ENCODE peak calls at places on chromosome 19, in seven cellular contexts. C, S, O, Z, T, I and R are unnamed samples. For H3K36me3, the result is how much of the 10 kb centered on the place peaks cover.

GRCh38 chr19:36973844-36974195 is 57.7 kb downstream of the ZNF568 start:
- DNase-seq in I (no peak), Z (no peak), S (no peak), O (no peak), C (no peak), T (no peak), R (no peak)

GRCh38 chr19:54062643-54063042 is 1.1 kb downstream of the VSTM1 start:
- DNase-seq in S (no peak), C (no peak), T (no peak), O (no peak), Z (no peak), I (no peak), R (no peak)

GRCh38 chr19:51219307-51219706 is 5.6 kb upstream of the CD33 start:
- DNase-seq in I (no peak), C (no peak), Z (no peak), S (no peak), O (no peak), T (no peak), R (no peak)

GRCh38 chr19:6030214-6030507 is 52.2 kb upstream of the RANBP3 start:
- DNase-seq in O (no peak), Z (no peak), S (no peak), C (no peak), I (no peak), T (no peak), R (no peak)

GRCh38 chr19:47691090-47691489 is 22.1 kb upstream of the EHD2 start:
- DNase-seq in I (no peak), O (no peak), S (no peak), C (no peak), T (no peak), Z (no peak), R (no peak)

GRCh38 chr19:27962260-27962659 is 1250.7 kb downstream of the UQCRFS1 start:
- DNase-seq in Z (no peak), T (no peak), S (peak), O (no peak), I (no peak), C (no peak), R (no peak)

GRCh38 chr19:50419580-50420035 is 870 bp downstream of the SPIB start:
- DNase-seq in O (peak), I (peak), Z (no peak), C (no peak), T (no peak), S (peak), R (no peak)

GRCh38 chr19:8806661-8807060 is 25.4 kb downstream of the ZNF558 start:
- DNase-seq in C (no peak), T (no peak), Z (no peak), O (no peak), S (no peak), I (no peak), R (no peak)

GRCh38 chr19:2053601-2054389 is 2.8 kb upstream of the MKNK2 start:
- DNase-seq in S (no peak), C (no peak), O (no peak), T (no peak), Z (no peak), I (no peak), R (no peak)

GRCh38 chr19:41334793-41335192 is 18.9 kb downstream of the TGFB1 start:
- DNase-seq in T (no peak), Z (no peak), O (no peak), C (no peak), S (no peak), I (no peak), R (no peak)

GRCh38 chr19:1819211-1819975 is 7.3 kb upstream of the ATP8B3 start:
- DNase-seq in I (no peak), S (no peak), Z (no peak), C (no peak), T (no peak), O (no peak), R (no peak)

GRCh38 chr19:3100331-3100730 is 6.2 kb downstream of the GNA11 start:
- DNase-seq in T (no peak), O (no peak), Z (no peak), S (no peak), I (no peak), C (no peak), R (no peak)

GRCh38 chr19:31344403-31344802 is 4.8 kb downstream of the TSHZ3 start:
- DNase-seq in T (no peak), O (peak), I (no peak), Z (no peak), S (peak), C (no peak), R (no peak)

GRCh38 chr19:50377051-50377441 is 789 bp downstream of the NR1H2 start:
- DNase-seq in Z (no peak), O (peak), I (peak), C (no peak), T (peak), S (peak), R (no peak)

GRCh38 chr19:56141416-56141992 is 417 bp downstream of the ZNF444 start:
- DNase-seq in T (no peak), Z (no peak), O (no peak), C (no peak), I (peak), S (peak), R (no peak)

GRCh38 chr19:18850560-18851375 is 19.0 kb downstream of the UPF1 start:
- DNase-seq in T (no peak), I (no peak), Z (no peak), C (no peak), S (no peak), O (no peak), R (no peak)

GRCh38 chr19:3899531-3900294 is 19.2 kb downstream of the ATCAY start:
- DNase-seq in S (no peak), Z (no peak), C (no peak), I (no peak), T (no peak), O (no peak), R (no peak)

GRCh38 chr19:5952193-5953033 is 25.5 kb downstream of the RANBP3 start:
- DNase-seq in C (no peak), S (no peak), Z (no peak), O (no peak), T (no peak), I (no peak), R (no peak)

GRCh38 chr19:32333227-32333626 is 12.2 kb upstream of the ZNF507 start:
- DNase-seq in Z (no peak), S (no peak), C (no peak), O (no peak), T (no peak), I (no peak), R (no peak)

GRCh38 chr19:47363758-47364529 is 14.8 kb downstream of the DHX34 start:
- DNase-seq in T (no peak), C (no peak), Z (no peak), S (peak), I (no peak), O (peak), R (no peak)

GRCh38 chr19:20038358-20039202 is 725 bp downstream of the ZNF682 start:
- DNase-seq in I (peak), C (no peak), S (no peak), O (no peak), Z (no peak), T (no peak), R (no peak)

GRCh38 chr19:31818740-31819228 is 469.5 kb upstream of the TSHZ3 start:
- DNase-seq in Z (no peak), S (peak), O (no peak), T (no peak), I (no peak), C (no peak), R (no peak)

GRCh38 chr19:17406887-17407196 is 1.4 kb upstream of the BST2 start:
- DNase-seq in I (peak), O (no peak), T (no peak), S (no peak), C (no peak), Z (no peak), R (no peak)

GRCh38 chr19:5434970-5435641 is 20.1 kb upstream of the ZNRF4 start:
- DNase-seq in S (no peak), C (no peak), I (no peak), Z (no peak), O (no peak), T (peak), R (peak)

GRCh38 chr19:38508507-38508906 is 75.0 kb downstream of the RYR1 start:
- DNase-seq in Z (no peak), S (no peak), I (no peak), T (no peak), O (no peak), C (no peak), R (no peak)

GRCh38 chr19:57362997-57363705 is at the start of the genes TRAPPC2B and ZNF547:
- DNase-seq in T (peak), S (peak), I (peak), Z (peak), C (peak), O (peak), R (peak)

GRCh38 chr19:9991425-9992191 is 18.7 kb downstream of the COL5A3 start:
- DNase-seq in C (no peak), T (no peak), I (no peak), S (no peak), Z (no peak), O (no peak), R (no peak)

GRCh38 chr19:48713864-48714755 is 5.4 kb downstream of the MAMSTR start:
- DNase-seq in T (peak), O (peak), I (peak), C (peak), Z (peak), S (peak), R (peak)

GRCh38 chr19:28843771-28844492 is 369.0 kb downstream of the UQCRFS1 start:
- DNase-seq in I (no peak), Z (no peak), S (no peak), O (no peak), C (no peak), T (no peak), R (no peak)

GRCh38 chr19:39704181-39705044 is at the start of gene LGALS14:
- DNase-seq in S (no peak), T (no peak), I (peak), Z (no peak), O (no peak), C (no peak), R (no peak)

GRCh38 chr19:53102701-53103140 is 501 bp downstream of the ZNF160 start:
- DNase-seq in S (peak), I (peak), O (peak), C (no peak), Z (no peak), T (no peak), R (no peak)

GRCh38 chr19:18775586-18776287 is 15.4 kb downstream of the COMP start:
- DNase-seq in T (no peak), S (no peak), Z (no peak), C (no peak), I (no peak), O (no peak), R (no peak)

GRCh38 chr19:41000310-41000737 is 9.2 kb downstream of the CYP2B6 start:
- DNase-seq in I (no peak), C (no peak), Z (no peak), T (peak), S (no peak), O (no peak), R (no peak)

GRCh38 chr19:18292810-18293641 is 11.6 kb upstream of the JUND start:
- DNase-seq in S (peak), O (peak), I (peak), Z (peak), C (no peak), T (peak), R (no peak)

GRCh38 chr19:8302734-8303133 is 5.4 kb downstream of the CD320 start:
- DNase-seq in Z (no peak), I (no peak), C (no peak), S (no peak), T (no peak), O (no peak), R (no peak)

GRCh38 chr19:12937243-12938053 is 961 bp upstream of the CALR start:
- DNase-seq in O (peak), Z (no peak), T (no peak), C (peak), I (peak), S (peak), R (no peak)

GRCh38 chr19:58571575-58571947 is 1.6 kb downstream of the MZF1 start:
- DNase-seq in Z (peak), S (no peak), T (no peak), O (no peak), I (no peak), C (no peak), R (no peak)

GRCh38 chr19:13022859-13023636 is 27.8 kb downstream of the NFIX start:
- DNase-seq in I (no peak), O (peak), Z (peak), S (peak), T (no peak), C (peak), R (no peak)

GRCh38 chr19:34313188-34313587 is 51.8 kb upstream of the GPI start:
- DNase-seq in S (no peak), T (no peak), C (no peak), O (no peak), Z (no peak), I (no peak), R (no peak)

GRCh38 chr19:15555759-15556633 is 47.7 kb downstream of the CYP4F22 start:
- DNase-seq in I (peak), T (peak), S (peak), Z (peak), C (peak), O (peak), R (peak)
- H3K4me3 ChIP-seq in I (peak), T (peak), S (peak), Z (no peak), C (peak), O (no peak), R (no peak)

GRCh38 chr19:43562211-43562697 is 13.1 kb downstream of the XRCC1 start:
- DNase-seq in I (no peak), T (no peak), Z (no peak), S (no peak), O (no peak), C (no peak), R (no peak)
- H3K36me3 ChIP-seq in I (under half), T (under half), Z (under half), S (under half), O (under half), C (under half), R (under half)

GRCh38 chr19:45960595-45961235 is 12.9 kb downstream of the NOVA2 start:
- DNase-seq in Z (no peak), I (no peak), C (no peak), T (no peak), O (peak), S (peak), R (no peak)
- TF ChIP-seq CTCF in Z (no peak), I (peak), C (no peak), T (peak), O (peak), S (peak), R (no peak)

GRCh38 chr19:11361037-11361770 is 6.0 kb downstream of the PLPPR2 start:
- DNase-seq in S (peak), Z (no peak), O (peak), I (no peak), C (no peak), T (no peak), R (no peak)
- H3K4me3 ChIP-seq in S (peak), Z (no peak), O (no peak), I (no peak), C (no peak), T (no peak), R (no peak)